ENCODE peak calls at places on chromosomes 13 and 19, in seven cellular contexts. One of them, this sample, is unnamed.

GRCh38 chr13:44051405-44051804 is 171.7 kb downstream of the LACC1 start:
- DNase-seq in endodermal cell: no peak
- DNase-seq in OCI-LY7: no peak
- DNase-seq in epithelial cell of esophagus: no peak
- DNase-seq in NCI-H748 treated with DMSO at 0.1 percent for 48 hours: no peak
- DNase-seq in M059J: no peak
- DNase-seq in mucosa of descending colon: no peak
- DNase-seq in this sample: no peak

GRCh38 chr19:24140099-24140498 is 53.1 kb downstream of the ZNF254 start:
- DNase-seq in endodermal cell: no peak
- DNase-seq in OCI-LY7: no peak
- DNase-seq in epithelial cell of esophagus: peak; percentile 87
- DNase-seq in NCI-H748 treated with DMSO at 0.1 percent for 48 hours: no peak
- DNase-seq in M059J: peak; percentile 80
- DNase-seq in mucosa of descending colon: no peak
- DNase-seq in this sample: no peak

GRCh38 chr19:3316132-3316648 is 50.2 kb upstream of the NFIC start:
- DNase-seq in endodermal cell: no peak
- DNase-seq in OCI-LY7: no peak
- DNase-seq in epithelial cell of esophagus: no peak
- DNase-seq in NCI-H748 treated with DMSO at 0.1 percent for 48 hours: no peak
- DNase-seq in M059J: no peak
- DNase-seq in mucosa of descending colon: no peak
- DNase-seq in this sample: no peak

GRCh38 chr13:39510296-39510695 is 92.7 kb downstream of the LHFPL6 start:
- DNase-seq in endodermal cell: no peak
- DNase-seq in OCI-LY7: peak; percentile 85
- DNase-seq in epithelial cell of esophagus: peak; percentile 66
- DNase-seq in NCI-H748 treated with DMSO at 0.1 percent for 48 hours: peak; percentile 95
- DNase-seq in M059J: peak; percentile 31
- DNase-seq in mucosa of descending colon: no peak
- DNase-seq in this sample: no peak

GRCh38 chr19:39542198-39542597 is 2.2 kb upstream of the EID2 start:
- DNase-seq in endodermal cell: peak; percentile 62
- DNase-seq in OCI-LY7: peak; percentile 46
- DNase-seq in epithelial cell of esophagus: peak; percentile 20
- DNase-seq in NCI-H748 treated with DMSO at 0.1 percent for 48 hours: no peak
- DNase-seq in M059J: no peak
- DNase-seq in mucosa of descending colon: no peak
- DNase-seq in this sample: no peak

GRCh38 chr13:90891329-90891728 is 456.2 kb upstream of the MIR17HG start:
- DNase-seq in endodermal cell: no peak
- DNase-seq in OCI-LY7: no peak
- DNase-seq in epithelial cell of esophagus: no peak
- DNase-seq in NCI-H748 treated with DMSO at 0.1 percent for 48 hours: no peak
- DNase-seq in M059J: no peak
- DNase-seq in mucosa of descending colon: no peak
- DNase-seq in this sample: no peak

GRCh38 chr19:4512070-4512469 is 6.2 kb downstream of the PLIN4 start:
- DNase-seq in endodermal cell: no peak
- DNase-seq in OCI-LY7: no peak
- DNase-seq in epithelial cell of esophagus: no peak
- DNase-seq in NCI-H748 treated with DMSO at 0.1 percent for 48 hours: no peak
- DNase-seq in M059J: no peak
- DNase-seq in mucosa of descending colon: no peak
- DNase-seq in this sample: no peak

GRCh38 chr19:3608750-3609322 is 2.2 kb upstream of the TBXA2R start:
- DNase-seq in endodermal cell: no peak
- DNase-seq in OCI-LY7: no peak
- DNase-seq in epithelial cell of esophagus: no peak
- DNase-seq in NCI-H748 treated with DMSO at 0.1 percent for 48 hours: no peak
- DNase-seq in M059J: no peak
- DNase-seq in mucosa of descending colon: no peak
- DNase-seq in this sample: no peak

GRCh38 chr13:75762066-75762937 is 126.2 kb downstream of the LMO7 start:
- DNase-seq in endodermal cell: no peak
- DNase-seq in OCI-LY7: no peak
- DNase-seq in epithelial cell of esophagus: peak; percentile 90
- DNase-seq in NCI-H748 treated with DMSO at 0.1 percent for 48 hours: no peak
- DNase-seq in M059J: no peak
- DNase-seq in mucosa of descending colon: no peak
- DNase-seq in this sample: no peak

GRCh38 chr19:33796164-33797100 is at the start of gene KCTD15:
- DNase-seq in endodermal cell: peak; percentile 83
- DNase-seq in OCI-LY7: peak; percentile 71
- DNase-seq in epithelial cell of esophagus: peak; percentile 57
- DNase-seq in NCI-H748 treated with DMSO at 0.1 percent for 48 hours: no peak
- DNase-seq in M059J: peak; percentile 57
- DNase-seq in mucosa of descending colon: no peak
- DNase-seq in this sample: no peak

GRCh38 chr19:45994989-45995714 is at the start of gene CCDC61:
- DNase-seq in endodermal cell: peak; percentile 98
- DNase-seq in OCI-LY7: peak; percentile 100
- DNase-seq in epithelial cell of esophagus: peak; percentile 99
- DNase-seq in NCI-H748 treated with DMSO at 0.1 percent for 48 hours: peak; percentile 100
- DNase-seq in M059J: peak; percentile 99
- DNase-seq in mucosa of descending colon: peak; percentile 95
- DNase-seq in this sample: peak; percentile 98

GRCh38 chr19:3073159-3073563 is 10.9 kb upstream of the TLE5 start:
- DNase-seq in endodermal cell: no peak
- DNase-seq in OCI-LY7: no peak
- DNase-seq in epithelial cell of esophagus: peak; percentile 40
- DNase-seq in NCI-H748 treated with DMSO at 0.1 percent for 48 hours: no peak
- DNase-seq in M059J: peak; percentile 51
- DNase-seq in mucosa of descending colon: no peak
- DNase-seq in this sample: no peak

GRCh38 chr19:45408830-45409593 is 2.6 kb downstream of the POLR1G start:
- DNase-seq in endodermal cell: no peak
- DNase-seq in OCI-LY7: no peak
- DNase-seq in epithelial cell of esophagus: no peak
- DNase-seq in NCI-H748 treated with DMSO at 0.1 percent for 48 hours: no peak
- DNase-seq in M059J: no peak
- DNase-seq in mucosa of descending colon: no peak
- DNase-seq in this sample: no peak

GRCh38 chr13:50450279-50450678 is 393.2 kb downstream of the DLEU7 start:
- DNase-seq in endodermal cell: no peak
- DNase-seq in OCI-LY7: no peak
- DNase-seq in epithelial cell of esophagus: no peak
- DNase-seq in NCI-H748 treated with DMSO at 0.1 percent for 48 hours: no peak
- DNase-seq in M059J: no peak
- DNase-seq in mucosa of descending colon: no peak
- DNase-seq in this sample: no peak

This sample was measured in NCI-H2107.